ENCODE peak calls at places on chromosomes 7 and 10, in nine cellular contexts. S is body of pancreas, B is thyroid gland, X is IMR-90, L is neuronal stem cell, D is GM23248, U is upper lobe of right lung, G is cardiac muscle cell, M is spleen. Z is an unnamed sample.

GRCh38 chr7:81140206-81140605 is 221.4 kb upstream of the SEMA3C start:
- DNase-seq in S (no peak), B (no peak), X (no peak), L (no peak), D (no peak), U (no peak), G (no peak), M (no peak), Z (no peak)

GRCh38 chr7:27641576-27642230 is 21.0 kb downstream of the HIBADH start:
- DNase-seq in S (no peak), B (no peak), X (no peak), L (no peak), D (peak; percentile 38), U (no peak), G (peak; percentile 35), M (no peak), Z (no peak)

GRCh38 chr7:74481458-74482324 is 28.0 kb downstream of the GTF2IRD1 start:
- DNase-seq in S (no peak), B (no peak), X (peak; percentile 31), L (no peak), D (peak; percentile 47), U (no peak), G (peak; percentile 23), M (no peak), Z (no peak)

GRCh38 chr10:4638116-4638515 is 187.9 kb upstream of the AKR1E2 start:
- DNase-seq in S (peak; percentile 14), B (peak; percentile 34), X (no peak), L (no peak), D (no peak), U (no peak), G (no peak), M (peak; percentile 51), Z (no peak)

GRCh38 chr10:95906675-95907453 is 911 bp upstream of the CC2D2B start:
- DNase-seq in S (peak; percentile 45), B (peak; percentile 60), X (peak; percentile 67), L (peak; percentile 11), D (peak; percentile 84), U (no peak), G (peak; percentile 79), M (peak; percentile 76), Z (peak; percentile 45)

GRCh38 chr7:155289107-155289506 is 8.6 kb upstream of the INSIG1 start:
- DNase-seq in S (no peak), B (no peak), X (no peak), L (no peak), D (no peak), U (no peak), G (no peak), M (no peak), Z (no peak)

GRCh38 chr7:157932498-157933218 is 595.9 kb downstream of the DNAJB6 start:
- DNase-seq in S (no peak), B (no peak), X (no peak), L (no peak), D (peak; percentile 41), U (no peak), G (no peak), M (no peak), Z (no peak)

GRCh38 chr10:79127151-79127961 is 58.6 kb downstream of the ZMIZ1 start:
- DNase-seq in S (peak; percentile 98), B (peak; percentile 72), X (peak; percentile 86), L (no peak), D (peak; percentile 92), U (peak; percentile 96), G (peak; percentile 93), M (no peak), Z (peak; percentile 79)

GRCh38 chr7:129262333-129262732 is 37.5 kb downstream of the AHCYL2 start:
- DNase-seq in S (no peak), B (no peak), X (no peak), L (no peak), D (no peak), U (no peak), G (no peak), M (no peak), Z (no peak)

GRCh38 chr7:129256221-129256620 is 31.4 kb downstream of the AHCYL2 start:
- DNase-seq in S (no peak), B (no peak), X (no peak), L (no peak), D (no peak), U (no peak), G (no peak), M (no peak), Z (no peak)

GRCh38 chr7:129255800-129256199 is 31.0 kb downstream of the AHCYL2 start:
- DNase-seq in S (no peak), B (no peak), X (no peak), L (no peak), D (no peak), U (no peak), G (no peak), M (no peak), Z (no peak)

GRCh38 chr7:129257168-129257567 is 32.3 kb downstream of the AHCYL2 start:
- DNase-seq in S (no peak), B (peak; percentile 56), X (no peak), L (no peak), D (no peak), U (no peak), G (no peak), M (no peak), Z (no peak)

DNA sequence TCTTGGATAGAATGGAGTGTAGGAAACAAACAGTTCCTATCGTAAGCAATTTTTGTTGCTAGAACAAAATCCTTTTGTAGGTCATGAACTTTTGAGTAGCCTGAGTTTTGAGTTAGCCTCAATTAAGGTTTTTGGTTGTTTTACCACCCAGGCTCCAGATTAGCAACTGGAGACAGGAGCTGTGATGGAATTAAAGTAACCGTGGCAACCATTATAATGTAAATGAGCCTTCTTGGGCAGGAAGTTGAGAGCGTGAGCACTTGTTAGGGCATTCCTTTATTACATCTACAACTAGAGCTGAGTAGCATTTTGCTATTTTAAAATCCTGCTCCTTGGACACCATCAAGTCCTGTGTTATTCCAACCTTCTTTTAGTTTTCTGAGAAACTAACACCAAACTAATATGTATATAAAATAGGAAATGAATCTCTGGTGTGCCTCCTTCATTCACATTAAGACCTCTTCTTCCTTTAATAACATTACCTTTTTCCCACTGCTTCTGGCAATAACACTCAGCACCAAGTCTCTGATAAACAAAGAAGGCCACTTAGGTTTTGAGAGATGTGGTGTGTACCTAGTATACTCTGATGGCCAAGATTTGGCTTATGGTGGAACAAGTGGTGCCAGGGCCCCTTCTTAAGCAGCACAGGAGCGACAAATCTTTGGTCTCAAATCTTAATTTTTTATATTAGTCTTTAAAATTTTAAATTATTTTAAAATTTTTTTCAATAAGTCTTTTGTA is 34.0 kb downstream of the AHCYL2 start:
- DNase-seq in S (no peak), B (peak; percentile 81), X (no peak), L (peak; percentile 89), D (no peak), U (no peak), G (no peak), M (no peak), Z (no peak)
- H3K4me3 ChIP-seq in S (no peak overlapping the region), B (no peak overlapping the region), X (no peak overlapping the region), L (no peak overlapping the region), D (no peak overlapping the region), U (no peak overlapping the region), G (no peak overlapping the region), M (no peak overlapping the region), Z (no peak overlapping the region)

DNA sequence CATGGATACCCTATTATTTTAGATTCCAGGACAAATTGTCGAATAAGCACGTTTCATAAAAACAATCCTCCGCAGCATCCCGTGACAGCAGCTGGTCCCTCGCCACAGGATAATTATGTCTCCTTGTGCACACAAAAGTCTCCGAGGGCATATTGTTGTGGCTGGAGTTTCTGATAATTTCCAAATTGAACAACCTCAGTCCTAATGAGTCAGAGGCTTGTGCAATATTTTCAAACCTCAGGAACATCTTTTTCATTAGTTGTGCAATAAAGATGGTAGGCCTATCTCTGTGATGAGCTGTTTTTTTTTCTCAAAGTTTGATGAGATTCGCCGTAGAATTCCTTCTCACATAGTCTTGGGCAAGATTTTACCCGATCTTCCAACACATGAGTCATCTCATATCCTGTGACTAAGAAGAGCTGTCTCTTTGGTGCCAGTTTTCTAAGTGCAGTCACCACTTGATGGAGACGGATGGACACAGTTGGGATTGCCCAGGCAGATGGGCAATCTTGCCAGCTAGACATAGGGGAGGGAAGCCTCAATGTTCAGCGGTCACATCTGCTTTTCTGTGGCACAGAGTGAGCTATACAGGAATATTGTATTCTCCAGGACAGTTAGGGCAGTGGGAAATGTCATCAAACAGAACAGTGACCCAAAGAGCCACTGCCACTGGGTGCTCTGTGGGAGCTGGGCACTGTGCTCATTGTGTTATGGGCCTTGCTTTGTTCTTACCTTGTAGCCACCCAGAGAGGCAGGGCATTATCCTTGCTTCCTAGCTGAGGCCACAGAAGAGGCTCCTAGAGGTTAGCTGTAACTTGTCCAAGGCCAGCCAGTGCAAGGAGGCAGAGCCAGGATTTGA is 7.8 kb downstream of the HTRA1 start:
- DNase-seq in S (no peak), B (no peak), X (peak; percentile 98), L (no peak), D (peak; percentile 99), U (no peak), G (peak; percentile 91), M (peak; percentile 28), Z (peak; percentile 76)
- H3K27ac ChIP-seq in S (peak overlapping the region; percentile 29), B (peak overlapping the region; percentile 62), X (peak overlapping the region; percentile 39), L (no peak overlapping the region), D (peak overlapping the region; percentile 73), U (peak overlapping the region; percentile 12), G (peak overlapping the region; percentile 88), M (no peak overlapping the region), Z (peak overlapping the region; percentile 87)

GRCh38 chr10:26931223-26931622 is 70.5 kb upstream of the ABI1 start:
- DNase-seq in S (peak; percentile 30), B (peak; percentile 9), X (no peak), L (no peak), D (no peak), U (no peak), G (peak; percentile 12), M (peak; percentile 79), Z (no peak)
- H3K4me3 ChIP-seq in S (no peak overlapping the region), B (no peak overlapping the region), X (no peak overlapping the region), L (no peak overlapping the region), D (no peak overlapping the region), U (no peak overlapping the region), G (no peak overlapping the region), M (no peak overlapping the region), Z (no peak overlapping the region)

GRCh38 chr7:35718047-35718446 is 23.1 kb upstream of the HERPUD2 start:
- DNase-seq in S (no peak), B (no peak), X (no peak), L (no peak), D (no peak), U (no peak), G (no peak), M (no peak), Z (no peak)

GRCh38 chr7:35720849-35721248 is 25.9 kb upstream of the HERPUD2 start:
- DNase-seq in S (no peak), B (no peak), X (no peak), L (no peak), D (no peak), U (no peak), G (no peak), M (no peak), Z (no peak)

GRCh38 chr7:35721288-35721687 is 26.4 kb upstream of the HERPUD2 start:
- DNase-seq in S (no peak), B (no peak), X (no peak), L (no peak), D (no peak), U (no peak), G (no peak), M (no peak), Z (no peak)

GRCh38 chr7:35722054-35722849 is 27.3 kb upstream of the HERPUD2 start:
- DNase-seq in S (no peak), B (no peak), X (no peak), L (no peak), D (no peak), U (no peak), G (no peak), M (no peak), Z (no peak)

DNA sequence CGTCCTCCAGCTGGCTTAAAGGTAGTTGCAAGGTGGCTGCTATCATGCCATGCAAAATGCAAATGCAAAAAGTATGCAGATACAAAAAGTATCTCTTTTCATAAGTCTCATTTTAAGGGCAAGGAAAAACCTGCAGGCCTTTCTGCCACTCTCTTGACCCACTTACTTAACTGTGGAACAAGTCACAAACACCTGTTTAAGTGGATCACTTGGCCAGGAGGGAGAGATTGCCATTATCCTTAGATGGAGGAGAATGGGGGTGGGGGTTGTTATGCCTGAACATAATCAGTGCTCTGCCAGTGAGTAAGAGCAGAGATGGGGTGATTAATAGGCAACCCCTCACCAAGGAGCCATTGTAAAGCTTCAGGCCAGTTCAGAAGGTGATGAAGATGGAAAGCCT is 25.1 kb upstream of the HERPUD2 start:
- DNase-seq in S (no peak), B (no peak), X (no peak), L (no peak), D (no peak), U (no peak), G (no peak), M (no peak), Z (no peak)
- H3K27ac ChIP-seq in S (no peak overlapping the region), B (no peak overlapping the region), X (no peak overlapping the region), L (no peak overlapping the region), D (no peak overlapping the region), U (no peak overlapping the region), G (no peak overlapping the region), M (no peak overlapping the region), Z (no peak overlapping the region)